ENCODE peak calls at places on chromosome 12, in ten cellular contexts. One of them, this sample, is unnamed.

GRCh38 chr12:40668095-40668494 is 24.1 kb upstream of the CNTN1 start:
- DNase-seq in mucosa of gallbladder: no peak
- DNase-seq in fibroblast of mammary gland: no peak
- DNase-seq in NCI-H2081: no peak
- DNase-seq in HTR-8/SVneo: no peak
- DNase-seq in hypothalamus: no peak
- DNase-seq in frontal cortex: no peak
- DNase-seq in memory B cell: no peak
- DNase-seq in stimulated activated CD4-positive, alpha-beta T cell treated with anti-CD3 and anti-CD28 coated beads, TNF-alpha, amount 100 ng/mL, for 4 hours: no peak
- DNase-seq in PC-9: no peak
- DNase-seq in this sample: no peak

GRCh38 chr12:51601241-51601640 is 10.2 kb downstream of the SCN8A start:
- DNase-seq in mucosa of gallbladder: no peak
- DNase-seq in fibroblast of mammary gland: no peak
- DNase-seq in NCI-H2081: no peak
- DNase-seq in HTR-8/SVneo: no peak
- DNase-seq in hypothalamus: no peak
- DNase-seq in frontal cortex: no peak
- DNase-seq in memory B cell: no peak
- DNase-seq in stimulated activated CD4-positive, alpha-beta T cell treated with anti-CD3 and anti-CD28 coated beads, TNF-alpha, amount 100 ng/mL, for 4 hours: no peak
- DNase-seq in PC-9: no peak
- DNase-seq in this sample: no peak

GRCh38 chr12:116347265-116347664 is 69.8 kb upstream of the MED13L start:
- DNase-seq in mucosa of gallbladder: no peak
- DNase-seq in fibroblast of mammary gland: no peak
- DNase-seq in NCI-H2081: no peak
- DNase-seq in HTR-8/SVneo: no peak
- DNase-seq in hypothalamus: no peak
- DNase-seq in frontal cortex: no peak
- DNase-seq in memory B cell: no peak
- DNase-seq in stimulated activated CD4-positive, alpha-beta T cell treated with anti-CD3 and anti-CD28 coated beads, TNF-alpha, amount 100 ng/mL, for 4 hours: no peak
- DNase-seq in PC-9: no peak
- DNase-seq in this sample: no peak

GRCh38 chr12:57133916-57134315 is 5.6 kb downstream of the LRP1 start:
- DNase-seq in mucosa of gallbladder: no peak
- DNase-seq in fibroblast of mammary gland: no peak
- DNase-seq in NCI-H2081: no peak
- DNase-seq in HTR-8/SVneo: no peak
- DNase-seq in hypothalamus: no peak
- DNase-seq in frontal cortex: peak
- DNase-seq in memory B cell: no peak
- DNase-seq in stimulated activated CD4-positive, alpha-beta T cell treated with anti-CD3 and anti-CD28 coated beads, TNF-alpha, amount 100 ng/mL, for 4 hours: no peak
- DNase-seq in PC-9: no peak
- DNase-seq in this sample: no peak

GRCh38 chr12:115920395-115921183 is 356.9 kb downstream of the MED13L start:
- DNase-seq in mucosa of gallbladder: no peak
- DNase-seq in fibroblast of mammary gland: no peak
- DNase-seq in NCI-H2081: no peak
- DNase-seq in HTR-8/SVneo: no peak
- DNase-seq in hypothalamus: no peak
- DNase-seq in frontal cortex: no peak
- DNase-seq in memory B cell: no peak
- DNase-seq in stimulated activated CD4-positive, alpha-beta T cell treated with anti-CD3 and anti-CD28 coated beads, TNF-alpha, amount 100 ng/mL, for 4 hours: no peak
- DNase-seq in PC-9: no peak
- DNase-seq in this sample: no peak

GRCh38 chr12:48997719-48998496 is 1.3 kb downstream of the DDN start:
- DNase-seq in mucosa of gallbladder: no peak
- DNase-seq in fibroblast of mammary gland: no peak
- DNase-seq in NCI-H2081: no peak
- DNase-seq in HTR-8/SVneo: no peak
- DNase-seq in hypothalamus: no peak
- DNase-seq in frontal cortex: no peak
- DNase-seq in memory B cell: peak
- DNase-seq in stimulated activated CD4-positive, alpha-beta T cell treated with anti-CD3 and anti-CD28 coated beads, TNF-alpha, amount 100 ng/mL, for 4 hours: no peak
- DNase-seq in PC-9: peak
- DNase-seq in this sample: peak

GRCh38 chr12:52390739-52391617 is 5.5 kb upstream of the KRT84 start:
- DNase-seq in mucosa of gallbladder: peak
- DNase-seq in fibroblast of mammary gland: peak
- DNase-seq in NCI-H2081: no peak
- DNase-seq in HTR-8/SVneo: no peak
- DNase-seq in hypothalamus: no peak
- DNase-seq in frontal cortex: no peak
- DNase-seq in memory B cell: no peak
- DNase-seq in stimulated activated CD4-positive, alpha-beta T cell treated with anti-CD3 and anti-CD28 coated beads, TNF-alpha, amount 100 ng/mL, for 4 hours: no peak
- DNase-seq in PC-9: peak
- DNase-seq in this sample: peak

GRCh38 chr12:122998316-122998715 is 17.8 kb downstream of the ARL6IP4 start:
- DNase-seq in mucosa of gallbladder: no peak
- DNase-seq in fibroblast of mammary gland: no peak
- DNase-seq in NCI-H2081: no peak
- DNase-seq in HTR-8/SVneo: no peak
- DNase-seq in hypothalamus: no peak
- DNase-seq in frontal cortex: no peak
- DNase-seq in memory B cell: no peak
- DNase-seq in stimulated activated CD4-positive, alpha-beta T cell treated with anti-CD3 and anti-CD28 coated beads, TNF-alpha, amount 100 ng/mL, for 4 hours: no peak
- DNase-seq in PC-9: no peak
- DNase-seq in this sample: no peak

GRCh38 chr12:83865431-83865830 is 1047.2 kb downstream of the SLC6A15 start:
- DNase-seq in mucosa of gallbladder: no peak
- DNase-seq in fibroblast of mammary gland: no peak
- DNase-seq in NCI-H2081: no peak
- DNase-seq in HTR-8/SVneo: no peak
- DNase-seq in hypothalamus: no peak
- DNase-seq in frontal cortex: no peak
- DNase-seq in memory B cell: no peak
- DNase-seq in stimulated activated CD4-positive, alpha-beta T cell treated with anti-CD3 and anti-CD28 coated beads, TNF-alpha, amount 100 ng/mL, for 4 hours: no peak
- DNase-seq in PC-9: no peak
- DNase-seq in this sample: no peak

GRCh38 chr12:63862187-63863107 is 17.9 kb downstream of the SRGAP1 start:
- DNase-seq in mucosa of gallbladder: peak
- DNase-seq in fibroblast of mammary gland: no peak
- DNase-seq in NCI-H2081: no peak
- DNase-seq in HTR-8/SVneo: peak
- DNase-seq in hypothalamus: no peak
- DNase-seq in frontal cortex: no peak
- DNase-seq in memory B cell: no peak
- DNase-seq in stimulated activated CD4-positive, alpha-beta T cell treated with anti-CD3 and anti-CD28 coated beads, TNF-alpha, amount 100 ng/mL, for 4 hours: no peak
- DNase-seq in PC-9: peak
- DNase-seq in this sample: peak

GRCh38 chr12:72448805-72449204 is 176.6 kb downstream of the TRHDE start:
- DNase-seq in mucosa of gallbladder: no peak
- DNase-seq in fibroblast of mammary gland: no peak
- DNase-seq in NCI-H2081: no peak
- DNase-seq in HTR-8/SVneo: no peak
- DNase-seq in hypothalamus: no peak
- DNase-seq in frontal cortex: no peak
- DNase-seq in memory B cell: no peak
- DNase-seq in stimulated activated CD4-positive, alpha-beta T cell treated with anti-CD3 and anti-CD28 coated beads, TNF-alpha, amount 100 ng/mL, for 4 hours: no peak
- DNase-seq in PC-9: no peak
- DNase-seq in this sample: no peak

GRCh38 chr12:70831538-70831937 is 89.0 kb downstream of the PTPRR start:
- DNase-seq in mucosa of gallbladder: no peak
- DNase-seq in fibroblast of mammary gland: peak
- DNase-seq in NCI-H2081: no peak
- DNase-seq in HTR-8/SVneo: no peak
- DNase-seq in hypothalamus: no peak
- DNase-seq in frontal cortex: no peak
- DNase-seq in memory B cell: no peak
- DNase-seq in stimulated activated CD4-positive, alpha-beta T cell treated with anti-CD3 and anti-CD28 coated beads, TNF-alpha, amount 100 ng/mL, for 4 hours: no peak
- DNase-seq in PC-9: no peak
- DNase-seq in this sample: no peak

GRCh38 chr12:102642199-102642598 is 161.8 kb upstream of the IGF1 start:
- DNase-seq in mucosa of gallbladder: no peak
- DNase-seq in fibroblast of mammary gland: peak
- DNase-seq in NCI-H2081: no peak
- DNase-seq in HTR-8/SVneo: no peak
- DNase-seq in hypothalamus: no peak
- DNase-seq in frontal cortex: no peak
- DNase-seq in memory B cell: no peak
- DNase-seq in stimulated activated CD4-positive, alpha-beta T cell treated with anti-CD3 and anti-CD28 coated beads, TNF-alpha, amount 100 ng/mL, for 4 hours: no peak
- DNase-seq in PC-9: no peak
- DNase-seq in this sample: no peak

This sample was measured in nephron progenitor cell.